ENCODE peak calls at places on chromosomes 4 and X, in seven cellular contexts. N is WTC11, D is OCI-LY7, G is WERI-Rb-1, M is A549, X is IMR-90, C is astrocyte of the spinal cord. V is an unnamed sample.

GRCh38 chrX:101482296-101482695 is 3.0 kb upstream of the ARMCX4 start:
- DNase-seq in N (no peak), D (no peak), G (no peak), M (no peak), X (peak), C (peak), V (no peak)

GRCh38 chrX:5086388-5086787 is 1142.3 kb downstream of the NLGN4X start:
- DNase-seq in N (no peak), D (no peak), G (no peak), M (no peak), X (no peak), C (no peak), V (no peak)

GRCh38 chr4:67885727-67886126 is 1.9 kb upstream of the TMPRSS11D start:
- DNase-seq in N (no peak), D (no peak), G (no peak), M (no peak), X (peak), C (peak), V (no peak)

GRCh38 chr4:8862800-8863758 is 8.6 kb downstream of the HMX1 start:
- DNase-seq in N (no peak), D (no peak), G (no peak), M (no peak), X (no peak), C (no peak), V (no peak)

GRCh38 chr4:31984872-31985271 is 1264.7 kb downstream of the PCDH7 start:
- DNase-seq in N (no peak), D (no peak), G (no peak), M (no peak), X (no peak), C (no peak), V (no peak)

GRCh38 chr4:84167089-84167488 is 332.0 kb downstream of the NKX6-1 start:
- DNase-seq in N (no peak), D (no peak), G (peak), M (no peak), X (no peak), C (no peak), V (no peak)

GRCh38 chrX:41912922-41913321 is 10.4 kb downstream of the CASK start:
- DNase-seq in N (no peak), D (no peak), G (no peak), M (no peak), X (peak), C (peak), V (no peak)

GRCh38 chr4:4735870-4736269 is 123.6 kb upstream of the MSX1 start:
- DNase-seq in N (no peak), D (no peak), G (no peak), M (no peak), X (peak), C (peak), V (no peak)

GRCh38 chr4:53592686-53593641 is 1.7 kb upstream of the LNX1 start:
- DNase-seq in N (peak), D (no peak), G (no peak), M (peak), X (no peak), C (peak), V (no peak)

GRCh38 chr4:178271386-178271785 is 829.1 kb upstream of the AGA start:
- DNase-seq in N (no peak), D (no peak), G (no peak), M (no peak), X (no peak), C (no peak), V (no peak)

GRCh38 chr4:178273168-178273567 is 830.9 kb upstream of the AGA start:
- DNase-seq in N (no peak), D (no peak), G (no peak), M (no peak), X (no peak), C (no peak), V (no peak)

DNA sequence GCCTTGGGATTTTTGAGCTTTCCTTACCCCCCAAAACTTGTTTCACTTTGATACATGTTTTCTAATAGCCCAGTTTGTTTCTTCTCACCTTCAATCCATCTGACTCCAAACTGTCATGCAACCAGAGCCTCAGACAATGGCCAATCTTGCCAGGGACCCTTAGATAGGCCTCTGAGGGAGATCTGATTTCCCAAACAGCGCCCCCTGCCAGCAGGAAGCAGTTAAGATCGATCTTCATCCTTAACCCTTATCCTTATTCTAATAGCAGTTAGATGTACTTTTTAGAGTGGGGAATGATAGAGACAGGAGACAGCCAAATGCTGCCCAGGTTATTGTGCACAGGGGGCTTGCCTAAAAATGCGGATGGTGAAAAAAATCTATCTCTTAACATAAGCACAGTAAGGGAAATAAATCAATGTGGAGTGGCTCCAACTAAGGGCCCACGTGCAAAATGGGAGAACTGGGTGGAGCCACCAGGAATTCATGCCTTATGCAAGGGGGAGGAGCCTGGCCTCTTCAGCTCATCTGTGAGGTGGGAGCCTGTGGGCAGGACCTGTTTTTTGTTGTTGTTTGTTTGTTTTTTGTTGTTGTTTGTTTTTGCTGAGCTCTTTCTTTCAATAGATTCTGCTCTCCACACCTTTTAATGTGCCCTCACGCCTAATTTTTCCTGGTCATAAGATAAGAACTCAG is 833.6 kb upstream of the AGA start:
- DNase-seq in N (peak), D (no peak), G (peak), M (no peak), X (no peak), C (no peak), V (no peak)
- TF ChIP-seq CTCF in N (peak), D (peak), G (peak), M (no peak), X (no peak), C (peak), V (no peak)

GRCh38 chr4:124329134-124329533 is 383.4 kb downstream of the ANKRD50 start:
- DNase-seq in N (no peak), D (no peak), G (no peak), M (no peak), X (no peak), C (no peak), V (no peak)

GRCh38 chr4:124330045-124330444 is 382.5 kb downstream of the ANKRD50 start:
- DNase-seq in N (no peak), D (no peak), G (no peak), M (no peak), X (no peak), C (no peak), V (no peak)

GRCh38 chr4:124333466-124333865 is 379.1 kb downstream of the ANKRD50 start:
- DNase-seq in N (no peak), D (no peak), G (no peak), M (no peak), X (no peak), C (no peak), V (no peak)

GRCh38 chr4:124337874-124338273 is 374.7 kb downstream of the ANKRD50 start:
- DNase-seq in N (no peak), D (no peak), G (no peak), M (no peak), X (peak), C (peak), V (no peak)

DNA sequence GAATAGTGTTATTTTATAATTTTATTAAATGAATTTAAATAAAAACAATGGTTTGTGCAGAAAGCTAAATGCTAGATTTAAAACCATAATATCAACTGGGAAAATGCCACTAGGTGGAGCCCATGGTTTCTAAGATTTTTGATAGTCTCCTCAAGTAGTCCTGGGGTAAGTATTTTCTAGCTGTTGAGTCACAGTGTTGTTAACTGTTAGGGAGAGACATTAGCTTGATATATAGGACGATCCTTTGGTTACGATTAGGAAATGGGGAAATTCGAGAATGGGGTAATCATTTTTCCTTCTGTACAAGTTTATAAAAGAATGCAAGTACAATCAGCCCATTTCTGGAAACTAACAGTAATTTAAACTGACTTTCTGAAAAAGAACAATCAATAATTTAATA is 378.4 kb downstream of the ANKRD50 start:
- DNase-seq in N (no peak), D (peak), G (peak), M (peak), X (peak), C (peak), V (peak)
- TF ChIP-seq CTCF in N (no peak), D (peak), G (peak), M (peak), X (peak), C (peak), V (peak)

DNA sequence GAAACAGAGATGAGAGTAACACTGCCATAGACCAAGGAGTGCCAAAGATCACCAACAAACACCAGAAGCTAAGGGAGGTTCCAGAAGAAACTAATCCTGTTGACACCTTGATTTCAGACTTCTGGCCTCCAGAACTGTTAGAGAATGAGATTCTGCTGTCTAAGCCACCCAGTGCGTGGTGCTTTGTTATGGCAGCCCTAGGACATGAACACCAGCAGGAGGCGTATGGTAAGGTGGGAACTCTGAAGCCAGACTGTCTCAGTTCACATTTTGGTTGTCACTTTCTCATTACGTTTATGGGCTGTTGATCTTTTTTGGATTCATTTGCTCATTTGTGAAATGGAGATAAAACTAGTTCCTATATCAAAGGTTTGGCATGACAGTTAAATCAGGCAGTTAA is 142.9 kb downstream of the DCHS2 start:
- DNase-seq in N (peak), D (peak), G (no peak), M (no peak), X (no peak), C (no peak), V (no peak)
- TF ChIP-seq CTCF in N (no peak), D (peak), G (peak), M (no peak), X (no peak), C (no peak), V (no peak)

GRCh38 chr4:163107754-163108153 is 58.9 kb downstream of the NAF1 start:
- DNase-seq in N (no peak), D (no peak), G (no peak), M (no peak), X (peak), C (peak), V (peak)
- TF ChIP-seq CTCF in N (no peak), D (peak), G (no peak), M (peak), X (peak), C (peak), V (no peak)

GRCh38 chrX:155938132-155938531 is 57.0 kb downstream of the VAMP7 start:
- DNase-seq in N (no peak), D (peak), G (no peak), M (no peak), X (no peak), C (no peak), V (no peak)
- TF ChIP-seq CTCF in N (no peak), D (no peak), G (no peak), M (no peak), X (no peak), C (no peak), V (no peak)

DNA sequence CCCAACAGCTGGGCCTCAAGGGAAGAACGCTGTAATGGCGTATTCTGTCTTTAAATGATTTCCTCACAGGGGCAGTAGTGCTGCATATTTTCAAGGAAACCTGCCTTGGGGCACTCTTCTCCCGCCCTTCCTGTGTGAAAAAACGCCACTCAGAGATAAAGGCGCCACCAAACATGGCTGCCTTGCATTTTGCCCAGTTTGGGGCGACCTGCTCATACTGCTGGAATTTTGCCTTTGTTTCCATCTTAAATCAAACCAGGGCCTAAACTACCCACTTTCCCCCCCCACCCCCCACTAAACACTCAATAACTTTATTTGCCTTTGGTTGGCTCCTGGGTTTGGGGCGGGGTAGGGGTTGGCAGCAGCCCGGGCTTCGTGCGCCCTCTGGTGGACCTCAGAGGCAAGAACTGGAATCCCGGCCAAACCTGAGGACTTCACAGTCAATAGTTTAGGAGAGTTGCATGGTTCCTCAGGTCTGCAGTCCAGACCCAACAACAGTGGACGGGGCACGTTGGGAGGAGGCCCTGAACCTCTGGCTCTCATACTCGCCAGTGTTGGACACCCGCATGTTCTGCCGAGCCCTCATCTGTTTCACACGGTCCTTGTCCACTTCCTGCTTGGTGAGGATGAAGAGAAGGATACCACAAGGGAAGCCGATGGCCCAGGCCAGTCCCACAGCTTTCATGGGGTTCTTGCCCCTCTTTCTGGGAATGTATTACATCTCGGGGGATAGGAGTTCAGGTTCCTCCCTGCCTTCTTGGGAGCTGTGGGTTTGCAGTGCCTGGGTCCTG is 220.1 kb upstream of the STK26 start:
- DNase-seq in N (peak), D (peak), G (peak), M (peak), X (peak), C (peak), V (peak)
- TF ChIP-seq CTCF in N (no peak), D (peak), G (peak), M (peak), X (peak), C (peak), V (peak)

DNA sequence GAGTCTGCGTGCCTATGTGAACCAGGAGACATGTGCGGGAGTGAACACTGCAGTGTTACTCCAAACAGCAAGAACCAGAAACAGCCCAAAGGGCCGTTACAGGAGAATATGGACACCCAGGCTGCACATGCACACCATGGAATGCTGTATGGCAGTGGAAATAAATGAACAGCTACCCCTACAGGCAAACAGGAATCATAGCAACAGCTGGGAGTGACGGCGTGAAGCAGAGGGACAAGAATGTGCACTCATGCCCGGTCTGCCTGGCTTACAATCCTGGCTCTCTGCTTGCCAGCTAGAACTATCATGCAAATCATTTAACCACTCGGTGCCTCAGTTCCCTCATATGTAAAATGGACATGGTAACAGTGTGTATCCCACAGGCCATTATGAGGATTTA is 16.6 kb downstream of the GPKOW start:
- DNase-seq in N (peak), D (peak), G (peak), M (peak), X (peak), C (peak), V (no peak)
- TF ChIP-seq CTCF in N (no peak), D (peak), G (peak), M (peak), X (peak), C (peak), V (no peak)